ENCODE peak calls at places on chromosome 11, in nine cellular contexts. Z is astrocyte of the spinal cord; C is iPS-NIHi11; V is activated CD8-positive, alpha-beta memory T cell treated with anti-CD3 and anti-CD28 coated beads for 48 hours; M is HTR-8/SVneo; T is HT1080; S is NCI-H1105 treated with DMSO at 0.1 percent for 48 hours; W is CD8-positive, alpha-beta T cell; E is naive thymus-derived CD8-positive, alpha-beta T cell. R is an unnamed sample.

GRCh38 chr11:2867722-2868548 is 17.6 kb downstream of the CDKN1C start:
- DNase-seq in C (no peak), S (no peak), Z (no peak), V (no peak), E (no peak), W (no peak), T (no peak), M (no peak), R (peak; percentile 40)

GRCh38 chr11:118908931-118909618 is 16.7 kb downstream of the BCL9L start:
- DNase-seq in S (peak; percentile 44), Z (peak; percentile 95), V (no peak), T (peak; percentile 85), W (peak; percentile 21), E (peak; percentile 42), C (peak; percentile 64), M (peak; percentile 79), R (peak; percentile 89)

GRCh38 chr11:60937144-60937527 is 12.9 kb downstream of the TMEM132A start:
- DNase-seq in W (no peak), M (no peak), S (no peak), E (no peak), Z (no peak), T (no peak), V (no peak), C (no peak), R (no peak)

GRCh38 chr11:57493507-57494503 is 21.7 kb downstream of the SLC43A1 start:
- DNase-seq in C (peak; percentile 79), E (peak; percentile 78), S (peak; percentile 69), M (peak; percentile 48), W (peak; percentile 76), T (peak; percentile 26), V (no peak), Z (peak; percentile 30), R (no peak)

GRCh38 chr11:45900916-45901617 is 6.0 kb downstream of the FREY1 start:
- DNase-seq in C (no peak), T (no peak), E (no peak), M (no peak), V (no peak), W (no peak), S (peak; percentile 58), Z (no peak), R (no peak)

GRCh38 chr11:78063440-78064181 is at the start of gene THRSP:
- DNase-seq in E (no peak), Z (no peak), W (no peak), T (no peak), C (no peak), M (no peak), S (no peak), V (no peak), R (peak; percentile 51)

GRCh38 chr11:130055637-130056036 is 14.1 kb upstream of the APLP2 start:
- DNase-seq in E (no peak), S (no peak), M (no peak), Z (peak; percentile 42), V (no peak), T (no peak), W (no peak), C (no peak), R (no peak)

GRCh38 chr11:78460468-78460867 is 42.8 kb upstream of the GAB2 start:
- DNase-seq in V (no peak), Z (peak; percentile 52), C (no peak), M (peak; percentile 20), T (peak; percentile 81), W (no peak), E (no peak), S (no peak), R (no peak)

GRCh38 chr11:121291896-121292502 is 572 bp upstream of the SC5D start:
- DNase-seq in E (no peak), W (no peak), M (no peak), C (peak; percentile 13), T (no peak), S (peak; percentile 81), V (no peak), Z (peak; percentile 16), R (no peak)

GRCh38 chr11:10426475-10426874 is 28.6 kb upstream of the AMPD3 start:
- DNase-seq in W (no peak), M (no peak), S (no peak), V (no peak), E (no peak), T (no peak), Z (no peak), C (no peak), R (no peak)

GRCh38 chr11:112343368-112344039 is 82.8 kb upstream of the PLET1 start:
- DNase-seq in S (no peak), Z (peak; percentile 29), V (no peak), C (no peak), E (no peak), T (no peak), M (no peak), W (no peak), R (no peak)

GRCh38 chr11:67355023-67355793 is 1.9 kb upstream of the POLD4 start:
- DNase-seq in C (no peak), V (no peak), Z (no peak), W (no peak), S (no peak), M (no peak), T (no peak), E (no peak), R (no peak)

GRCh38 chr11:18987454-18988231 is 48.4 kb upstream of the MRGPRX1 start:
- DNase-seq in Z (peak; percentile 13), S (no peak), T (peak; percentile 71), V (no peak), E (no peak), C (no peak), M (peak; percentile 4), W (no peak), R (no peak)

GRCh38 chr11:75344761-75345454 is 6.6 kb downstream of the ARRB1 start:
- DNase-seq in M (no peak), Z (no peak), W (no peak), C (no peak), E (no peak), V (no peak), S (no peak), T (peak; percentile 69), R (no peak)

R was measured in upper lobe of left lung.